ENCODE peak calls at places on chromosomes 4 and X, in four cellular contexts. One of them, this sample, is unnamed.

GRCh38 chr4:158538176-158538575 is 16.5 kb downstream of the RXFP1 start:
- DNase-seq in EL: peak
- DNase-seq in SJSA1: no peak
- DNase-seq in activated T-cell treated with anti-CD3 and anti-CD28 coated beads, Interleukin-2, amount 50 U/mL, for 72 hours: no peak
- DNase-seq in this sample: no peak

GRCh38 chr4:74314944-74315343 is 6.7 kb downstream of the EPGN start:
- DNase-seq in EL: no peak
- DNase-seq in SJSA1: no peak
- DNase-seq in activated T-cell treated with anti-CD3 and anti-CD28 coated beads, Interleukin-2, amount 50 U/mL, for 72 hours: no peak
- DNase-seq in this sample: no peak

GRCh38 chrX:139831689-139832456 is 101.0 kb downstream of the ATP11C start:
- DNase-seq in EL: peak
- DNase-seq in SJSA1: no peak
- DNase-seq in activated T-cell treated with anti-CD3 and anti-CD28 coated beads, Interleukin-2, amount 50 U/mL, for 72 hours: no peak
- DNase-seq in this sample: peak

GRCh38 chrX:155086961-155087735 is 15.8 kb downstream of the BRCC3 start:
- DNase-seq in EL: no peak
- DNase-seq in SJSA1: no peak
- DNase-seq in activated T-cell treated with anti-CD3 and anti-CD28 coated beads, Interleukin-2, amount 50 U/mL, for 72 hours: no peak
- DNase-seq in this sample: no peak

GRCh38 chrX:53674581-53674980 is 11.9 kb downstream of the HUWE1 start:
- DNase-seq in EL: peak
- DNase-seq in SJSA1: no peak
- DNase-seq in activated T-cell treated with anti-CD3 and anti-CD28 coated beads, Interleukin-2, amount 50 U/mL, for 72 hours: no peak
- DNase-seq in this sample: no peak

GRCh38 chr4:17197070-17197469 is 298.6 kb upstream of the LDB2 start:
- DNase-seq in EL: no peak
- DNase-seq in SJSA1: no peak
- DNase-seq in activated T-cell treated with anti-CD3 and anti-CD28 coated beads, Interleukin-2, amount 50 U/mL, for 72 hours: no peak
- DNase-seq in this sample: no peak

GRCh38 chrX:112636288-112636687 is 43.5 kb downstream of the LHFPL1 start:
- DNase-seq in EL: no peak
- DNase-seq in SJSA1: peak
- DNase-seq in activated T-cell treated with anti-CD3 and anti-CD28 coated beads, Interleukin-2, amount 50 U/mL, for 72 hours: no peak
- DNase-seq in this sample: no peak

GRCh38 chr4:121594796-121595526 is 101.8 kb downstream of the ANXA5 start:
- DNase-seq in EL: peak
- DNase-seq in SJSA1: no peak
- DNase-seq in activated T-cell treated with anti-CD3 and anti-CD28 coated beads, Interleukin-2, amount 50 U/mL, for 72 hours: no peak
- DNase-seq in this sample: no peak

GRCh38 chrX:132676561-132677186 is 187.8 kb upstream of the MBNL3 start:
- DNase-seq in EL: no peak
- DNase-seq in SJSA1: no peak
- DNase-seq in activated T-cell treated with anti-CD3 and anti-CD28 coated beads, Interleukin-2, amount 50 U/mL, for 72 hours: no peak
- DNase-seq in this sample: peak

GRCh38 chr4:130703211-130703920 is 1607.4 kb downstream of the C4orf33 start:
- DNase-seq in EL: peak
- DNase-seq in SJSA1: no peak
- DNase-seq in activated T-cell treated with anti-CD3 and anti-CD28 coated beads, Interleukin-2, amount 50 U/mL, for 72 hours: no peak
- DNase-seq in this sample: no peak

GRCh38 chrX:11728556-11728955 is 29.5 kb upstream of the MSL3 start:
- DNase-seq in EL: no peak
- DNase-seq in SJSA1: no peak
- DNase-seq in activated T-cell treated with anti-CD3 and anti-CD28 coated beads, Interleukin-2, amount 50 U/mL, for 72 hours: no peak
- DNase-seq in this sample: no peak

This sample was measured in HEK293T.